ENCODE peak calls at places on chromosomes 11 and 22, in six cellular contexts. One of them, this sample, is unnamed.

GRCh38 chr22:22802346-22802970 is 85.2 kb upstream of the IGLL5 start:
- DNase-seq in HepG2: no peak
- DNase-seq in K562: peak
- DNase-seq in SK-N-SH: no peak
- DNase-seq in HCT116: no peak
- DNase-seq in H1: no peak
- DNase-seq in this sample: no peak

GRCh38 chr11:109704432-109704831 is 282.4 kb downstream of the C11orf87 start:
- DNase-seq in HepG2: no peak
- DNase-seq in SK-N-SH: no peak
- DNase-seq in K562: no peak
- DNase-seq in H1: no peak
- DNase-seq in HCT116: no peak
- DNase-seq in this sample: no peak

GRCh38 chr11:65571420-65571819 is 918 bp upstream of the FAM89B start:
- DNase-seq in HepG2: no peak
- DNase-seq in K562: peak
- DNase-seq in H1: no peak
- DNase-seq in HCT116: no peak
- DNase-seq in SK-N-SH: no peak
- DNase-seq in this sample: no peak

GRCh38 chr22:47814474-47814873 is 1052.0 kb downstream of the TBC1D22A start:
- DNase-seq in HCT116: no peak
- DNase-seq in HepG2: no peak
- DNase-seq in SK-N-SH: no peak
- DNase-seq in K562: no peak
- DNase-seq in H1: no peak
- DNase-seq in this sample: no peak

GRCh38 chr11:134333312-134333711 is 1.5 kb downstream of the GLB1L2 start:
- DNase-seq in K562: no peak
- DNase-seq in HCT116: no peak
- DNase-seq in H1: no peak
- DNase-seq in HepG2: no peak
- DNase-seq in SK-N-SH: no peak
- DNase-seq in this sample: no peak

GRCh38 chr22:47187558-47187957 is 425.1 kb downstream of the TBC1D22A start:
- DNase-seq in SK-N-SH: no peak
- DNase-seq in K562: no peak
- DNase-seq in HepG2: no peak
- DNase-seq in HCT116: no peak
- DNase-seq in H1: no peak
- DNase-seq in this sample: no peak

GRCh38 chr11:8911040-8911823 is at the start of gene AKIP1:
- DNase-seq in H1: peak
- DNase-seq in HepG2: peak
- DNase-seq in SK-N-SH: peak
- DNase-seq in HCT116: peak
- DNase-seq in K562: peak
- DNase-seq in this sample: peak

GRCh38 chr22:20108757-20109230 is 7.1 kb upstream of the RANBP1 start:
- DNase-seq in HepG2: no peak
- DNase-seq in HCT116: no peak
- DNase-seq in K562: no peak
- DNase-seq in H1: no peak
- DNase-seq in SK-N-SH: no peak
- DNase-seq in this sample: no peak

GRCh38 chr11:118216621-118217526 is 7.9 kb downstream of the JAML start:
- DNase-seq in H1: no peak
- DNase-seq in HepG2: no peak
- DNase-seq in K562: no peak
- DNase-seq in HCT116: no peak
- DNase-seq in SK-N-SH: no peak
- DNase-seq in this sample: no peak

GRCh38 chr11:130358398-130358797 is 43.7 kb upstream of the ZBTB44 start:
- DNase-seq in SK-N-SH: no peak
- DNase-seq in HCT116: no peak
- DNase-seq in H1: no peak
- DNase-seq in K562: no peak
- DNase-seq in HepG2: no peak
- DNase-seq in this sample: no peak

GRCh38 chr11:118232659-118233058 is 7.8 kb upstream of the JAML start:
- DNase-seq in HCT116: peak
- DNase-seq in H1: no peak
- DNase-seq in SK-N-SH: no peak
- DNase-seq in HepG2: peak
- DNase-seq in K562: no peak
- DNase-seq in this sample: no peak

GRCh38 chr11:123363556-123363955 is 66.5 kb upstream of the GRAMD1B start:
- DNase-seq in HepG2: no peak
- DNase-seq in HCT116: no peak
- DNase-seq in SK-N-SH: no peak
- DNase-seq in K562: no peak
- DNase-seq in H1: no peak
- DNase-seq in this sample: no peak

GRCh38 chr22:20107471-20107901 is 8.4 kb upstream of the RANBP1 start:
- DNase-seq in SK-N-SH: no peak
- DNase-seq in HCT116: no peak
- DNase-seq in K562: no peak
- DNase-seq in HepG2: no peak
- DNase-seq in H1: no peak
- DNase-seq in this sample: no peak

GRCh38 chr22:30400159-30400558 is 3.3 kb downstream of the SEC14L2 start:
- DNase-seq in H1: no peak
- DNase-seq in HCT116: no peak
- DNase-seq in K562: no peak
- DNase-seq in SK-N-SH: no peak
- DNase-seq in HepG2: no peak
- DNase-seq in this sample: no peak

GRCh38 chr11:122741613-122742012 is 86.1 kb downstream of the UBASH3B start:
- DNase-seq in H1: no peak
- DNase-seq in HCT116: no peak
- DNase-seq in HepG2: no peak
- DNase-seq in K562: no peak
- DNase-seq in SK-N-SH: no peak
- DNase-seq in this sample: no peak

GRCh38 chr11:66787934-66788758 is 55.1 kb upstream of the RCE1 start:
- DNase-seq in SK-N-SH: no peak
- DNase-seq in HepG2: no peak
- DNase-seq in HCT116: no peak
- DNase-seq in H1: no peak
- DNase-seq in K562: no peak
- DNase-seq in this sample: no peak

GRCh38 chr22:33925194-33925593 is 4.9 kb upstream of the LARGE1 start:
- DNase-seq in K562: no peak
- DNase-seq in SK-N-SH: no peak
- DNase-seq in HepG2: no peak
- DNase-seq in H1: no peak
- DNase-seq in HCT116: no peak
- DNase-seq in this sample: no peak

GRCh38 chr11:118002541-118003019 is 16.4 kb downstream of the IL10RA start:
- DNase-seq in HCT116: no peak
- DNase-seq in SK-N-SH: no peak
- DNase-seq in HepG2: no peak
- DNase-seq in K562: peak
- DNase-seq in H1: no peak
- DNase-seq in this sample: no peak

GRCh38 chr11:534592-535518 is 521 bp downstream of the HRAS start:
- DNase-seq in H1: no peak
- DNase-seq in HCT116: no peak
- DNase-seq in SK-N-SH: peak
- DNase-seq in HepG2: no peak
- DNase-seq in K562: peak
- DNase-seq in this sample: peak

GRCh38 chr11:100759106-100759505 is 72.0 kb downstream of the ARHGAP42 start:
- DNase-seq in SK-N-SH: no peak
- DNase-seq in HCT116: no peak
- DNase-seq in K562: no peak
- DNase-seq in HepG2: no peak
- DNase-seq in H1: no peak
- DNase-seq in this sample: no peak

GRCh38 chr11:63212742-63213141 is 30.7 kb downstream of the SLC22A25 start:
- DNase-seq in HepG2: peak
- DNase-seq in SK-N-SH: peak
- DNase-seq in HCT116: peak
- DNase-seq in K562: peak
- DNase-seq in H1: no peak
- DNase-seq in this sample: peak
- TF ChIP-seq JUND in HepG2: no peak
- TF ChIP-seq JUND in SK-N-SH: no peak
- TF ChIP-seq JUND in HCT116: no peak
- TF ChIP-seq JUND in K562: no peak
- TF ChIP-seq JUND in H1: no peak
- TF ChIP-seq JUND in this sample: no peak

DNA sequence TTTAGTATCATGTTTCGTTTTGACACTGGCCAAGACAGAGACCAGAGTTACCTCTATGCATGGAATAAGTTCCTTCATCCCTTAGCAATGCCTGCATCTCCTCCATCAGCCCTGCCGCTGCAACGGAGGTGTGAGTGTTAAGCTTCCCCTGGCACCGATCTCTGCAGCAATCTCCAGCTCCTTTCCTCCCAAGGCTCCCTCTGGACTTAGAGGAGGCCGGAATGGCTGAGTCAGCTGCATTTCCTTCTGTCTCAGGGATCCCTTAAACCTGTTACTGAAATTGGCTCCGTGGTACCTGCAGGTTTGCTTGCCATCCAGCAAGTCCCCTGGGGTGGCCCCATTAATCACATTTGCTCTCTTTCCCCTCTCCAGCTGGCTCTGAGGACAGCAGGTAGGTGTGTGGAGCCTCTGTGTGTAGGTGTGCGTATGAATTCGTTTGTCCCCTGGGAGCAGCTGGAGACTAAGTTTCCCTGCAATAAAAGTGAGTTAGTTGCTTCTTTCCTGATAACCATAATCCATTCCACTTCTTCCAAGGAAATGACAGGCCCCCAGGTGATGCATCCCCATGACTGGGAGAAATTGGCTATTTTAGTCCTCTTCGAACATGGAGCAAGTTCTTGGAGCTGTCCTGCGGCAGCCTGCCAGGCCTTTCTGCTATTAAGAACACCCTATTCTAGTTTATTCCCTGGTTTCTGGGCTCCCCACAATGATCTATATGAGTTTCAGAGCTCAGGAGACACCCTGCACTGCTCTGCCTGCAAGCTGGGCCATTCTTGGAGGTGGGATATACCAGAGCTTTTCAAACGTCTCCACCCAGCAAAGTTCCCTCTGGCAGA is 457.2 kb upstream of the CADM1 start:
- DNase-seq in HepG2: no peak
- DNase-seq in HCT116: no peak
- DNase-seq in H1: no peak
- DNase-seq in K562: no peak
- DNase-seq in SK-N-SH: no peak
- DNase-seq in this sample: no peak
- TF ChIP-seq JUND in HepG2: no peak
- TF ChIP-seq JUND in HCT116: no peak
- TF ChIP-seq JUND in H1: no peak
- TF ChIP-seq JUND in K562: no peak
- TF ChIP-seq JUND in SK-N-SH: no peak
- TF ChIP-seq JUND in this sample: no peak

DNA sequence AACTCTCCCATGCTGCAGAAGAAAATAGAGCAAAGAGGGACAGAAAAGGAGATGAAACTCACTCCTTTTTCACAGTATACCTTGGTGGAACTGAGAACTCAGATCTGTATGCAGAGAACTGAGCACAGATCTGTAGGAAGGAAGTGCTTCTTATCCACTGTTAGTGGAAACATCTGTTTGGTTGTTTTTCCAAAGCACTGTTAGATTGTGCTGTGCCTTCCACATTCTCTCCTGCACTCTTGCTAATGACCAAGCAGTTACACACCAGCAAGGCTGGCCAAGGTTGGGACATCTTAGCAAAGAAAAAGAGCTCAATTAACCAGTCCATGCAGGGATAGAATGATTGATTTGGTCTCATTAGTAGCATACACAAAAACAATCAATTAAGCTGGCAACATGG is 20.1 kb upstream of the SIK2 start:
- DNase-seq in H1: no peak
- DNase-seq in HCT116: no peak
- DNase-seq in HepG2: no peak
- DNase-seq in K562: no peak
- DNase-seq in SK-N-SH: no peak
- DNase-seq in this sample: no peak
- TF ChIP-seq JUND in H1: no peak
- TF ChIP-seq JUND in HCT116: no peak
- TF ChIP-seq JUND in HepG2: no peak
- TF ChIP-seq JUND in K562: no peak
- TF ChIP-seq JUND in SK-N-SH: no peak
- TF ChIP-seq JUND in this sample: no peak

GRCh38 chr11:35271031-35271430 is 132.1 kb downstream of the CD44 start:
- DNase-seq in SK-N-SH: no peak
- DNase-seq in H1: no peak
- DNase-seq in HepG2: no peak
- DNase-seq in HCT116: no peak
- DNase-seq in K562: no peak
- DNase-seq in this sample: no peak

GRCh38 chr11:35265755-35266454 is 126.9 kb downstream of the CD44 start:
- DNase-seq in H1: no peak
- DNase-seq in K562: no peak
- DNase-seq in SK-N-SH: no peak
- DNase-seq in HCT116: no peak
- DNase-seq in HepG2: no peak
- DNase-seq in this sample: no peak

GRCh38 chr11:35262735-35263134 is 123.8 kb downstream of the CD44 start:
- DNase-seq in H1: no peak
- DNase-seq in HepG2: no peak
- DNase-seq in K562: no peak
- DNase-seq in SK-N-SH: no peak
- DNase-seq in HCT116: no peak
- DNase-seq in this sample: no peak

GRCh38 chr11:35270342-35270741 is 131.4 kb downstream of the CD44 start:
- DNase-seq in H1: no peak
- DNase-seq in K562: no peak
- DNase-seq in HepG2: no peak
- DNase-seq in SK-N-SH: no peak
- DNase-seq in HCT116: no peak
- DNase-seq in this sample: no peak

GRCh38 chr11:35267504-35267903 is 128.5 kb downstream of the CD44 start:
- DNase-seq in SK-N-SH: no peak
- DNase-seq in H1: no peak
- DNase-seq in HCT116: no peak
- DNase-seq in HepG2: no peak
- DNase-seq in K562: no peak
- DNase-seq in this sample: no peak
- TF ChIP-seq JUND in SK-N-SH: peak
- TF ChIP-seq JUND in H1: no peak
- TF ChIP-seq JUND in HCT116: no peak
- TF ChIP-seq JUND in HepG2: no peak
- TF ChIP-seq JUND in K562: no peak
- TF ChIP-seq JUND in this sample: no peak

This sample was measured in T47D.